ENCODE peak calls at places on chromosomes 7 and 10, in five cellular contexts. One of them, this sample, is unnamed.

GRCh38 chr10:44325157-44325556 is 59.7 kb downstream of the CXCL12 start:
- DNase-seq in effector memory CD8-positive, alpha-beta T cell: no peak
- DNase-seq in HCT116: no peak
- DNase-seq in posterior vena cava: no peak
- DNase-seq in A549: no peak
- DNase-seq in this sample: no peak

GRCh38 chr10:109978481-109978880 is 29.3 kb upstream of the ADD3 start:
- DNase-seq in effector memory CD8-positive, alpha-beta T cell: peak
- DNase-seq in HCT116: peak
- DNase-seq in posterior vena cava: no peak
- DNase-seq in A549: no peak
- DNase-seq in this sample: peak

GRCh38 chr7:144011458-144012230 is 11.5 kb downstream of the OR6B1 start:
- DNase-seq in effector memory CD8-positive, alpha-beta T cell: no peak
- DNase-seq in HCT116: no peak
- DNase-seq in posterior vena cava: no peak
- DNase-seq in A549: peak
- DNase-seq in this sample: no peak

GRCh38 chr10:100528885-100529472 is 692 bp downstream of the NDUFB8 start:
- DNase-seq in effector memory CD8-positive, alpha-beta T cell: peak
- DNase-seq in HCT116: no peak
- DNase-seq in posterior vena cava: no peak
- DNase-seq in A549: peak
- DNase-seq in this sample: no peak

GRCh38 chr7:39667354-39667923 is 44.1 kb downstream of the RALA start:
- DNase-seq in effector memory CD8-positive, alpha-beta T cell: no peak
- DNase-seq in HCT116: no peak
- DNase-seq in posterior vena cava: no peak
- DNase-seq in A549: no peak
- DNase-seq in this sample: no peak

GRCh38 chr7:106597751-106598619 is 63.0 kb downstream of the CCDC71L start:
- DNase-seq in effector memory CD8-positive, alpha-beta T cell: no peak
- DNase-seq in HCT116: no peak
- DNase-seq in posterior vena cava: no peak
- DNase-seq in A549: no peak
- DNase-seq in this sample: no peak

GRCh38 chr7:96837583-96837982 is 127.9 kb upstream of the SEM1 start:
- DNase-seq in effector memory CD8-positive, alpha-beta T cell: peak
- DNase-seq in HCT116: no peak
- DNase-seq in posterior vena cava: no peak
- DNase-seq in A549: no peak
- DNase-seq in this sample: no peak

GRCh38 chr7:85226401-85227085 is 39.7 kb upstream of the SEMA3D start:
- DNase-seq in effector memory CD8-positive, alpha-beta T cell: no peak
- DNase-seq in HCT116: no peak
- DNase-seq in posterior vena cava: no peak
- DNase-seq in A549: no peak
- DNase-seq in this sample: no peak

GRCh38 chr7:132276986-132277716 is 299.1 kb downstream of the PLXNA4 start:
- DNase-seq in effector memory CD8-positive, alpha-beta T cell: no peak
- DNase-seq in HCT116: no peak
- DNase-seq in posterior vena cava: no peak
- DNase-seq in A549: peak
- DNase-seq in this sample: peak

GRCh38 chr7:140646931-140647647 is 6.5 kb upstream of the DENND2A start:
- DNase-seq in effector memory CD8-positive, alpha-beta T cell: peak
- DNase-seq in HCT116: peak
- DNase-seq in posterior vena cava: peak
- DNase-seq in A549: peak
- DNase-seq in this sample: peak

GRCh38 chr7:102875700-102876192 is 37.1 kb upstream of the LRRC17 start:
- DNase-seq in effector memory CD8-positive, alpha-beta T cell: no peak
- DNase-seq in HCT116: peak
- DNase-seq in posterior vena cava: no peak
- DNase-seq in A549: peak
- DNase-seq in this sample: peak

GRCh38 chr7:37310322-37311080 is 138.2 kb downstream of the ELMO1 start:
- DNase-seq in effector memory CD8-positive, alpha-beta T cell: no peak
- DNase-seq in HCT116: no peak
- DNase-seq in posterior vena cava: no peak
- DNase-seq in A549: no peak
- DNase-seq in this sample: no peak

GRCh38 chr10:132007681-132008080 is 26.0 kb upstream of the BNIP3 start:
- DNase-seq in effector memory CD8-positive, alpha-beta T cell: no peak
- DNase-seq in HCT116: no peak
- DNase-seq in posterior vena cava: no peak
- DNase-seq in A549: no peak
- DNase-seq in this sample: no peak

GRCh38 chr10:120538091-120538490 is 81.1 kb downstream of the PLPP4 start:
- DNase-seq in effector memory CD8-positive, alpha-beta T cell: no peak
- DNase-seq in HCT116: no peak
- DNase-seq in posterior vena cava: no peak
- DNase-seq in A549: no peak
- DNase-seq in this sample: no peak

GRCh38 chr7:73519867-73520672 is 2.0 kb downstream of the BAZ1B start:
- DNase-seq in effector memory CD8-positive, alpha-beta T cell: no peak
- DNase-seq in HCT116: no peak
- DNase-seq in posterior vena cava: peak
- DNase-seq in A549: no peak
- DNase-seq in this sample: no peak

This sample was measured in Daoy.